ENCODE peak calls at places on chromosomes 3 and 15, in four cellular contexts. P, C, O and U are unnamed samples.

GRCh38 chr3:147002721-147003120 is 397.6 kb upstream of the PLSCR5 start:
- DNase-seq in P (no peak), C (no peak), O (no peak), U (no peak)

GRCh38 chr3:59127071-59127470 is 77.2 kb upstream of the CFAP20DC start:
- DNase-seq in P (no peak), C (no peak), O (no peak), U (no peak)

GRCh38 chr3:54900954-54901591 is 26.8 kb downstream of the LRTM1 start:
- DNase-seq in P (no peak), C (no peak), O (no peak), U (no peak)

GRCh38 chr15:25763206-25763880 is 99.8 kb downstream of the ATP10A start:
- DNase-seq in P (no peak), C (no peak), O (no peak), U (no peak)

GRCh38 chr3:53100818-53101466 is 29.3 kb downstream of the RFT1 start:
- DNase-seq in P (no peak), C (no peak), O (no peak), U (no peak)

GRCh38 chr3:45807645-45808540 is 11.6 kb upstream of the SLC6A20 start:
- DNase-seq in P (no peak), C (no peak), O (no peak), U (no peak)

GRCh38 chr15:58241872-58242271 is 103.7 kb downstream of the AQP9 start:
- DNase-seq in P (no peak), C (no peak), O (no peak), U (no peak)

GRCh38 chr3:123880998-123881561 is 3.1 kb downstream of the MYLK start:
- DNase-seq in P (no peak), C (no peak), O (no peak), U (no peak)

GRCh38 chr3:123648696-123649405 is 64.0 kb upstream of the HACD2 start:
- DNase-seq in P (no peak), C (no peak), O (peak; percentile 68), U (no peak)

GRCh38 chr15:63071288-63071909 is 28.9 kb downstream of the TPM1 start:
- DNase-seq in P (no peak), C (no peak), O (no peak), U (no peak)
- H3K27ac ChIP-seq in P (peak overlapping the region; percentile 96), C (no peak overlapping the region), O (no peak overlapping the region), U (no peak overlapping the region)

GRCh38 chr15:78671626-78672211 is 30.7 kb upstream of the CHRNB4 start:
- DNase-seq in P (no peak), C (no peak), O (no peak), U (no peak)

GRCh38 chr15:78667578-78668236 is 26.7 kb upstream of the CHRNB4 start:
- DNase-seq in P (no peak), C (no peak), O (no peak), U (no peak)

GRCh38 chr15:78672285-78673003 is 31.4 kb upstream of the CHRNB4 start:
- DNase-seq in P (no peak), C (no peak), O (no peak), U (no peak)

GRCh38 chr15:78666010-78666409 is 25.0 kb upstream of the CHRNB4 start:
- DNase-seq in P (no peak), C (no peak), O (no peak), U (no peak)

GRCh38 chr15:78668987-78669386 is 28.0 kb upstream of the CHRNB4 start:
- DNase-seq in P (no peak), C (no peak), O (no peak), U (no peak)
- H3K27ac ChIP-seq in P (no peak overlapping the region), C (no peak overlapping the region), O (no peak overlapping the region), U (no peak overlapping the region)

GRCh38 chr15:93341164-93341563 is 252.2 kb upstream of the RGMA start:
- DNase-seq in P (no peak), C (no peak), O (no peak), U (no peak)
- H3K27ac ChIP-seq in P (no peak overlapping the region), C (no peak overlapping the region), O (no peak overlapping the region), U (no peak overlapping the region)

DNA sequence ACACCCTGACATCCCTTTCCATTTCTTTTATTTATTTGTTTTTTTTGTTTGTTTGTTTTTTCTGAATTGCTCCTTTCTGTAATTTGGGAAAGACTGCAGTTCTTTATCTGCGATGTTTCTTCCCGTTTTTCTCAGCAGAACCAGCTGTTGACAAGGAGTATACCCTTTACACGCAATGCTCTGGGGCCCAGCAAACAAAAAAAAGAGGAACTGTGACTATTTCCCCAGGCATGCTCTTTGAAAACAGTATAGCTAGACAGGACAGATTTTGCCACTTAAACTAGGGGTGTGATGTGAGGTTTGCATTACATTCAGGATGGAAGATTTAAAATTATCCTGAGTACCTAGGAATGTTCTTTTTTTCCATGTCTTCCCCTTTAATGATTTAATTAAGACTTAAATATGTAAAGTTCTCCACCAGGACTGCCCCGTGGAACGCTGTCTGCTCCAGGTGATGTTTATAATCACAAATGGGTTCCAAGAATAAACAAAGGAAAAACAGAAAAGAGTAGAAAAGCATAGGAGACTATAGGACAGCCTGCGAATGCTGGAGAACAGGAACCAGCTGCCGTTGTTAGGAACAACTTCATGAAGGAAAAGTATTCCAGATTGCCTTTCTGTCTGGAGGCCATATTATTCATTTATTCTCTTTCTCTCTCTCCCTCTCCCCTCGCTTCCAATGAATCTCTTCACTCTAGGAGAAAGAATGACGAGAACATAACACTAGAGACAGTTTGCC is 43.3 kb downstream of the TGFBR2 start:
- DNase-seq in P (no peak), C (no peak), O (no peak), U (no peak)
- H3K27ac ChIP-seq in P (peak overlapping the region; percentile 40), C (no peak overlapping the region), O (peak overlapping the region; percentile 5), U (no peak overlapping the region)

GRCh38 chr3:138389841-138390581 is 41.6 kb downstream of the MRAS start:
- DNase-seq in P (peak; percentile 81), C (no peak), O (peak; percentile 74), U (no peak)
- H3K27ac ChIP-seq in P (peak overlapping the region; percentile 79), C (peak overlapping the region; percentile 42), O (peak overlapping the region; percentile 55), U (peak overlapping the region; percentile 71)

DNA sequence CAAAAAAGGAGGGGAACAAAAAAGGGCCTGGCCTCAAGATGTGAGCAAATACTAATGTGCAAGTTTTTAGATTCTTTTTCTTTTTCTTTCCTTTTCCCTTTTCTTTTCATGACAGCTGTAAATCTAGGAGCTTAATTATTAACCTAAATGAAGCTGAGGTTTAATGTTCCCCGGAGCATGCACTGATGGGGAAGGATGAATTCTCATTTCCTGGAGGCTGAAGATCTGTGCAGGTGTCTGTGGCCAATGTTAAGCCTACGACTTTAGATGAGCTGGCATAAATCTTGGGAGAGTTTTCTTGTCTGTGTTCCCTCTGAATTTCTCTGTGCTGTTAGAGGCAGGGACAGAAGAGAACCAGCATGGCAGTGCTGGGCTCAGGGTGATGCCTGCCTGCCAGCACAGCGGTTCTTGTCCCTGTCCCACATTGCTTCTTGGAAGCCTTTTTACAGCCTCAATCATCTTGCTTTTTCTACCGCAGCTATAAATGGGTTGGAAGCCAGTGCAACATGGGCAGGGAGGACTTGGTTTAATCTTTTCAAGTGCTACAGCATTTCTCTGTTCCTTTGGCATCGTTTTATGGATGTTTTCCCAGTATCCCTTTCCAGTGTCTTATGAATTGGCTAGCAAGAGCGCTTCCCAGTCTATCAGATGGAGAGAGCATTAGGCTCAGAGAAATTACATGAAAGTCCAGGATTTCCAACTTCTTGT is 119.1 kb downstream of the ATG7 start:
- DNase-seq in P (no peak), C (no peak), O (no peak), U (no peak)
- H3K27ac ChIP-seq in P (peak overlapping the region; percentile 39), C (no peak overlapping the region), O (no peak overlapping the region), U (no peak overlapping the region)

DNA sequence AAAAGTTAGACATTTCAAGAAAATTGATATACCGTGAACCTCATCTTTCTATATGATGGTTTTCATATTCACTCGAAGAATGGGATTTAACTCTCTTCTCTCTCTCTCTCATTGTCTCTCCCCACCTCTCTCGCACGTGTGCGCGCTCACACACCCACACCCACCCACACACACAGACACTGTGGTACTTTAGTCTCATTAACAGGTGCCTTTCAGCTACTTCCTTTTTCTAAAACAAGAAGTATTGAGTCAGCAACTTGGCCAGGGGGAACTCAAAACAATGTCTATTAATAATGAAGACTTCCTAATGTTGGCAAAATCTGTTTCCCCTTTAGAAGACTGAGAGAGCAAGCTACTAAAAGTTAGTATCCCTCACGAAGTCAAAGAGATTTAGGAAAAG is 150.7 kb downstream of the TMCO5A start:
- DNase-seq in P (no peak), C (no peak), O (no peak), U (no peak)
- H3K27ac ChIP-seq in P (no peak overlapping the region), C (no peak overlapping the region), O (no peak overlapping the region), U (no peak overlapping the region)

DNA sequence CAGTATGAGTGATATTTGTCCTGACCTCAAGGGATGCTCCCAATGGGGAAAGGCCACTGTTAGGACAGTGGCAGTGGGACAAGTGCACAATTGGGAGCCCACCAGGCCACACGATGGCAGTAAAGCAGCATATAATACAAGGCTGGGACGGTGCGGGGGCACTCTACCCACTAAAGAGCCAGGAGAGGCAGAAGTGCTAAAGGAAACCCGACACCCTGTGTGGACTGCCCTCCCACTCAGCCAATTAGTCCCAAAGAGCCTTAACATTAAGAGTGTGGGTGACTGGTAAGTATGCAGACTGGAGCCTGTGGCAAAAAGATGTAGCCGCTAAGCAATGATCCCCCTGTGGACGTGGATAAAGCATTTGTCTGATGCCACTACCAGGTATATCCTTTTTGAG is 8.2 kb upstream of the ZNF589 start:
- DNase-seq in P (peak; percentile 62), C (peak; percentile 58), O (peak; percentile 79), U (peak; percentile 81)
- H3K27ac ChIP-seq in P (no peak overlapping the region), C (peak overlapping the region; percentile 38), O (no peak overlapping the region), U (peak overlapping the region; percentile 57)

DNA sequence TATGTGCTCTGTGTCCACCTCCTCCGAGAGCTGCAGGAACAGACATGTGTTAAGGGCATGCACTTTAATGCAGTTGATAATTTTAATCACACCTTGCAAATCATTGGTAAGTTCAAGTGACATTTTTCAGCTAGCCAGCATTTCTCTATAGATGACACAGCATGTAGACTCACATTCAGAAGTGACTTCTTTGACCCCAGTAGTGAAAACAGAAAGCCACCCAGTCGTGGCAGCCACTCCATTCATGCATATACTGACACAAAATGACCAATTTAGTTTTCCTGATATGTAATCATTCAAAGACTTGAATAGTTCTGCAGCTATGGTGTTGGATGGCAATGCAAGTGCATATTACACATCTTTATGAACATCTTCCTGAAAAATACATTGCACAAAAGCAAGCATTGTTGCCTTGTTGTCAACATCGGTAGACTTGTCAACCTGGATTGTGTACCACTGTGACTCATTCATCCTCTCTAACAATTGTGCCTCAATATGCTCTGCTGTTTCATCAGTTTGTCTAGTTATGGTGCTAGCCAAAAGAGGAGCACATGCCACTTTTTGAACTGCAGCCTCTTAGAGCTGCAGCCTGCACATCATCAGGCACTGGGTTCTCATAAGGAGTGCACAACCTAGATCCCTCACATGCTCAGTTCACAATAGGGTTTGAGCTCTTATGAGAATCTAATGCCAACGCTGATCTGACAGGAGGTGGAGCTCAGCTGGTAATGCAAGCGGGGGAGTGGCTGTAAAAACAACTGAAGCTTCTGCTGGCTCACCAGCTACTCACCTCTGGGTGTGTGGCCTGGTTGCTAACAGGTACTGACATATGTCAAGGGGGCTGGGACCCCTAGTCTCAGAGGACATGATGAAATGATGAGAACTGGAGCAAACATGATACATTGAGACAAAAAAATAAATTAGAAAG is 622.0 kb downstream of the PYDC2 start:
- DNase-seq in P (no peak), C (no peak), O (no peak), U (no peak)
- H3K27ac ChIP-seq in P (no peak overlapping the region), C (no peak overlapping the region), O (no peak overlapping the region), U (no peak overlapping the region)